ENCODE peak calls at places on chromosomes 13 and 19, in five cellular contexts. Q, X, N, P and C are unnamed samples.

GRCh38 chr13:42762251-42762650 is 19.1 kb upstream of the FAM216B start:
- DNase-seq in P (no peak), Q (no peak), X (no peak), N (no peak), C (no peak)

GRCh38 chr19:56837004-56837403 is 3.5 kb downstream of the PEG3 start:
- DNase-seq in P (peak), Q (no peak), X (no peak), N (no peak), C (peak)

GRCh38 chr13:109593230-109593629 is 193.2 kb downstream of the IRS2 start:
- DNase-seq in P (no peak), Q (no peak), N (no peak), X (no peak), C (no peak)

GRCh38 chr19:58334691-58335249 is 8.0 kb downstream of the ZSCAN22 start:
- DNase-seq in Q (no peak), N (no peak), X (no peak), P (no peak), C (no peak)

GRCh38 chr19:9865732-9866627 is 30.9 kb downstream of the PIN1 start:
- DNase-seq in N (no peak), P (peak), X (peak), Q (no peak), C (peak)

GRCh38 chr13:100051070-100051469 is 37.8 kb upstream of the PCCA start:
- DNase-seq in P (no peak), X (no peak), N (no peak), Q (no peak), C (no peak)

GRCh38 chr13:50626031-50626643 is 217.4 kb downstream of the DLEU7 start:
- DNase-seq in P (no peak), X (no peak), N (no peak), Q (no peak), C (no peak)

GRCh38 chr19:4636151-4636717 is 3.1 kb upstream of the TNFAIP8L1 start:
- DNase-seq in N (peak), X (peak), P (peak), Q (no peak), C (peak)

GRCh38 chr13:31587696-31588266 is 151.5 kb upstream of the RXFP2 start:
- DNase-seq in N (no peak), P (no peak), X (no peak), Q (no peak), C (no peak)

GRCh38 chr13:46359731-46360130 is 27.3 kb downstream of the RUBCNL start:
- DNase-seq in N (no peak), Q (no peak), X (no peak), P (no peak), C (no peak)

DNA sequence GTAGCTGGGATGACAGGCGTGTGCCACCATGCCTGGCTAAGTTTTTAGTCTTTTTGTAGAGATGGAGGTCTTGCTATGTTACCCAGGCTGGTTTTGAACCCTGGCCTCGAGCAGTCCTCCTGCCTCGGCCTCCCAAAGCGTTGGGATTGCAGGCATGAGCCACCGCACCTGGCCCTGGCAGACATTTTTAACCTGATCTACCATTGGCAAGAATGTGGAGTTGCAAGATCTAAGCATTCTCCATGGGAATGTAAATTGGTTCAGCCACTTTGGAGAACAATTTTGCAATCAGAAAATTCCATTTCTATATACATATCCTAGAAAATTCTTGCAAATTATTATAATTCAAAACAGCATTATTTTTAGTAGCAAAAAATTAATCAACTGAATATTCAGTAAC is 24.3 kb upstream of the DCUN1D2 start:
- DNase-seq in X (no peak), N (no peak), Q (no peak), P (no peak), C (no peak)
- H3K27ac ChIP-seq in X (no peak), N (no peak), Q (no peak), P (no peak), C (no peak)

GRCh38 chr19:34943861-34944573 is 17.3 kb downstream of the ZNF30 start:
- DNase-seq in X (no peak), Q (no peak), N (no peak), P (no peak), C (no peak)
- H3K27ac ChIP-seq in X (no peak), Q (no peak), N (no peak), P (no peak), C (no peak)

DNA sequence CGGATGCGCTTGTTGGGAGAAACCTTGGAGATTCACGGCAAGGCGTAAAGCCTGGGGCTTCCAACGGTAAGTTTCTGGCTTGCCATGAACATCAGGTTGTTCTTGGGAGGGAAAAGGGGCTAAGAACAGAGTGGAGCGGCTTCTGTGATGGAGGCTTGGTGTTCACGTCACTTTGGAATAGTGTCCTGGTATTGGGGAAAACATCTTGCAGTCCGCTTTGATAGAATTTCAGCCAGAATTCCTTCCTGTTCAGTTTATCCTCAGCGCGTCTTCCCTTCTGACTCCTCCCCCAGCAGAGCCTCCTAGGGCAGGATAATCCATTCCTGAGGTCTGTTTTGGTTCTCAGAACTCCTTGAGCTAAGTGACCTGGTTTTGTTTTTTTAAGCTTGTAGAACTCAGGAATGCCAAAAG is 2.0 kb downstream of the KCTD15 start:
- DNase-seq in Q (no peak), P (no peak), N (no peak), X (no peak), C (no peak)
- H3K27ac ChIP-seq in Q (peak), P (no peak), N (peak), X (no peak), C (peak)

GRCh38 chr13:90492872-90493271 is 854.6 kb upstream of the MIR17HG start:
- DNase-seq in Q (no peak), X (no peak), N (no peak), P (no peak), C (no peak)
- H3K27ac ChIP-seq in Q (no peak), X (no peak), N (no peak), P (no peak), C (no peak)

DNA sequence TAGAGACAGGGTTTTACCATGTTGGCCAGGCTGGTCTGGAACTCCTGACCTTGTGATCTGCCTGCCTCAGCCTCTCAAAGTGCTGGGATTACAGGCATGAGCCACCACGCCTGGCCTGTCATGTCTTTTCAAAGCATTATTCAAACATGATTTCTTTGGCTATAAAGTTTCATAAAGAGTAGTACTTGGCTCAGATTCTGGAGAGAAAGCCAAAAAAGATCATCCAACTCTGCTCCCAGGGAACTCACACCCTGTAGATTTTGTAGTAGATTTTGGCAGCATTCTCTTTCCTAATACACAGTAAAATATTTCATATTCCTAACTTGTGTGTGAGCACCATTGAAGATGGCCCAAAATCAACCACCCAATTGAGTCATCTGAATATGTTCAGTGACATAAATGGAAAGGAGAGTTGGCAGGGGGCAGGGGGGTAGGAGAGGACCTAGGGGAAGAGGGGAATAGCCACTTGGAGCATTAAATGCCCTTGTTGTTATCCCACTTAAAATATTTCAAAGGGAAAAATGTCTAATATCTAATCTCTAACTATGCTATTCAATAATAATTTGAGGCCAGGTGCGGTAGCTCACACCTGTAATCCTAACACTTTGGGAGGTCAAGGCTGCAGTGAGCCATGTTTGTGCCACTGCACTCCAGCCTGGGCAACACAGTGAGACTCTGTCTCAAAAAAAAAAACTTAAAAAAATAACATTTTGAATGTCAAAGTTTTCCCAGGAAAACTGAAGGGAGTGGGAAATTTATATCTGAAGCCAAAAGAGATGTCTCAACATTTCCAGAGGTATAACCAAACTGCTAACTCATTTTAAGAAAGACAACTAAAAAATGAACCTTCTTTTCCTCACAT is 48.2 kb downstream of the CAB39L start:
- DNase-seq in X (no peak), N (peak), Q (no peak), P (no peak), C (no peak)
- H3K27ac ChIP-seq in X (no peak), N (peak), Q (peak), P (no peak), C (peak)

GRCh38 chr13:25963681-25964080 is 88.1 kb downstream of the SHISA2 start:
- DNase-seq in X (no peak), P (peak), N (no peak), Q (no peak), C (no peak)
- H3K27ac ChIP-seq in X (no peak), P (no peak), N (no peak), Q (no peak), C (no peak)

GRCh38 chr13:20713751-20714150 is 10.3 kb downstream of the IL17D start:
- DNase-seq in Q (no peak), X (no peak), N (no peak), P (peak), C (no peak)

GRCh38 chr13:20713014-20713376 is 9.5 kb downstream of the IL17D start:
- DNase-seq in Q (no peak), X (no peak), N (no peak), P (no peak), C (no peak)

GRCh38 chr13:20715340-20715732 is 11.8 kb downstream of the IL17D start:
- DNase-seq in Q (no peak), X (no peak), P (no peak), N (no peak), C (no peak)

GRCh38 chr13:20714161-20714560 is 10.7 kb downstream of the IL17D start:
- DNase-seq in Q (no peak), X (no peak), P (no peak), N (no peak), C (no peak)

DNA sequence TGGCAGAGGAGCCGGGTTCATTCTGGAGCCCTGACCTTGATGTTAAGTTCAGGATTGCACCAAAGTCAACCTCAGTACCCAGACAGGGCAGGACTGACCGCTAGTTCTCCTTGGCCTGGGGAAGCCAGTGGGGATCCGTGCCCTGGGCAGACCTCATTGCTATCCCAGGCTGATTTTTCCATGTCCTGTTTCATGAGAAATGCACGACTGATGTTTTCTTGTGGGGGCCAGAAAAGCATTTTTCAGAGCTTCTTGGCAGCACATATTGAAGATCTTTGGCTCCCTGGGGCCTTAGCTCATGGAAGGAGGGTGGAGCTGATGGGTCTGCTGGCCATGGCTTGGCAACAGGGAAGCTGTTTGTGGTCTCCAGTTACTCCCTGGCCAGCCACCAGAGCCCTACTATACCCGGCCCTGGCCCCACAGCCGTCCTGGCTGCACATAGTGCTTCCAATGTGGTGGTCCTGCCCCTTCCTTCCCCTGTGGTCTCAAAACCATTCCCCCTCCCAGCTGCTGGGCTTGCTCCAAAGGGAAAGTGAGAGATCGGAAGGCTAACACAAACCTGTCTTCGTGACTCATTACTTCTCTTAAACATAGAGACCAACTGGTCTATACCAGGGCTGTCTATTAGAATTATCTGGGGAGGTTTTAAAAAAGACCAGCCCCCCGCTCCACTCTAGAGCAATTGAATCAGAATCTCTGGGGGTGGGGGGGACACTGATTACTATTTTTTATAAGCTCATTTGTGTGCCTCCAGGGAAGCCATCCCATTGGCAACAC is 11.3 kb downstream of the IL17D start:
- DNase-seq in P (no peak), Q (no peak), N (peak), X (no peak), C (peak)
- H3K27ac ChIP-seq in P (no peak), Q (peak), N (peak), X (no peak), C (peak)